ENCODE peak calls at places on chromosomes 13 and 19, in eight cellular contexts. U is Right ventricle myocardium superior; A is cardiac fibroblast; S is EH; M is stimulated activated CD8-positive, alpha-beta memory T cell treated with anti-CD3 and anti-CD28 coated beads, Interleukin-15, amount 100 ng/mL, for 1 hour; O is KG1; I is MCF 10A; F is activated CD4-positive, alpha-beta T cell treated with anti-CD3 and anti-CD28 coated beads for 1 hour. T is an unnamed sample.

GRCh38 chr13:106555631-106556328 is 12.2 kb downstream of the ARGLU1 start:
- DNase-seq in U (no peak), A (peak; percentile 48), S (peak; percentile 48), M (no peak), O (no peak), I (no peak), F (no peak), T (no peak)

GRCh38 chr19:1074512-1075283 is 7.7 kb downstream of the ARHGAP45 start:
- DNase-seq in U (peak; percentile 94), A (no peak), S (no peak), M (peak; percentile 95), O (peak; percentile 66), I (peak; percentile 87), F (peak; percentile 93), T (peak; percentile 86)

GRCh38 chr19:51904331-51905165 is at the start of gene ZNF649:
- DNase-seq in U (peak; percentile 91), A (peak; percentile 88), S (peak; percentile 85), M (peak; percentile 62), O (peak; percentile 82), I (peak; percentile 92), F (peak; percentile 72), T (peak; percentile 82)

GRCh38 chr13:21625366-21625765 is 21.4 kb upstream of the MICU2 start:
- DNase-seq in U (no peak), A (peak; percentile 63), S (peak; percentile 48), M (no peak), O (no peak), I (peak; percentile 65), F (no peak), T (no peak)

GRCh38 chr19:6424190-6424938 is at the start of gene KHSRP:
- DNase-seq in U (peak; percentile 37), A (no peak), S (peak; percentile 7), M (no peak), O (no peak), I (peak; percentile 4), F (no peak), T (no peak)

GRCh38 chr13:44103721-44104490 is 224.2 kb downstream of the LACC1 start:
- DNase-seq in U (no peak), A (no peak), S (no peak), M (no peak), O (no peak), I (peak; percentile 2), F (no peak), T (no peak)

GRCh38 chr13:73210218-73210883 is 151.5 kb downstream of the KLF5 start:
- DNase-seq in U (no peak), A (no peak), S (no peak), M (no peak), O (no peak), I (peak; percentile 56), F (no peak), T (no peak)

GRCh38 chr19:7516281-7516862 is 469 bp downstream of the ZNF358 start:
- DNase-seq in U (peak; percentile 33), A (no peak), S (no peak), M (no peak), O (no peak), I (no peak), F (no peak), T (no peak)

GRCh38 chr13:36819811-36820140 is 754 bp downstream of the RFXAP start:
- DNase-seq in U (no peak), A (peak; percentile 38), S (peak; percentile 47), M (no peak), O (no peak), I (peak; percentile 46), F (no peak), T (no peak)

GRCh38 chr13:99811067-99811715 is 160.4 kb downstream of the ZIC5 start:
- DNase-seq in U (no peak), A (no peak), S (no peak), M (no peak), O (no peak), I (no peak), F (no peak), T (no peak)

GRCh38 chr13:112689498-112690241 is at the start of gene ATP11A:
- DNase-seq in U (peak; percentile 96), A (peak; percentile 88), S (peak; percentile 93), M (peak; percentile 38), O (peak; percentile 47), I (peak; percentile 85), F (peak; percentile 71), T (peak; percentile 44)

GRCh38 chr19:50242586-50242985 is 39.2 kb downstream of the MYH14 start:
- DNase-seq in U (no peak), A (peak; percentile 12), S (no peak), M (no peak), O (no peak), I (no peak), F (no peak), T (no peak)

GRCh38 chr19:48617146-48617937 is 1.6 kb downstream of the RPL18 start:
- DNase-seq in U (no peak), A (no peak), S (peak; percentile 20), M (no peak), O (no peak), I (peak; percentile 34), F (no peak), T (no peak)

GRCh38 chr19:48745208-48745995 is 1.3 kb downstream of the IZUMO1 start:
- DNase-seq in U (peak; percentile 60), A (peak; percentile 76), S (peak; percentile 81), M (no peak), O (no peak), I (peak; percentile 63), F (no peak), T (no peak)